ENCODE peak calls at places on chromosomes 2 and 18, in eight cellular contexts. O is ELF-1; W is KBM-7; U is fibroblast of lung; V is lower leg skin; T is aorta; Z is stimulated activated CD4-positive, alpha-beta T cell treated with anti-CD3 and anti-CD28 coated beads, Interleukin-4, amount 100 ng/mL, for 24 hours; D is NB4. S is an unnamed sample.

GRCh38 chr2:62375051-62375450 is 130.9 kb downstream of the TMEM17 start:
- DNase-seq in O (no peak), U (no peak), W (no peak), D (no peak), Z (no peak), V (no peak), T (no peak), S (no peak)

GRCh38 chr2:20578895-20579825 is 71.7 kb downstream of the HS1BP3 start:
- DNase-seq in V (peak), T (peak), D (peak), W (peak), O (peak), U (peak), Z (no peak), S (no peak)

GRCh38 chr2:9271691-9272090 is 65.1 kb downstream of the ASAP2 start:
- DNase-seq in Z (no peak), T (no peak), V (no peak), U (no peak), W (no peak), D (no peak), O (no peak), S (no peak)

GRCh38 chr2:16525265-16525887 is 140.3 kb downstream of the CYRIA start:
- DNase-seq in V (no peak), Z (no peak), O (peak), U (no peak), T (no peak), D (peak), W (peak), S (no peak)

GRCh38 chr2:101135412-101136296 is 15.5 kb downstream of the TBC1D8 start:
- DNase-seq in W (no peak), U (no peak), O (peak), D (no peak), V (no peak), T (no peak), Z (no peak), S (no peak)

GRCh38 chr18:65398347-65398746 is 352.5 kb upstream of the CDH7 start:
- DNase-seq in Z (no peak), O (no peak), U (no peak), T (no peak), D (no peak), V (no peak), W (no peak), S (no peak)

GRCh38 chr2:151655663-151656398 is 78.4 kb downstream of the NEB start:
- DNase-seq in U (no peak), D (no peak), T (no peak), Z (no peak), O (no peak), W (no peak), V (no peak), S (no peak)

GRCh38 chr2:109216332-109216731 is 87.3 kb downstream of the SH3RF3 start:
- DNase-seq in V (peak), T (no peak), W (no peak), D (peak), O (no peak), U (no peak), Z (no peak), S (no peak)